ENCODE peak calls at places on chromosomes 2 and 18, in four cellular contexts. E, S, N and G are unnamed samples.

GRCh38 chr2:45898819-45899218 is 247.3 kb downstream of the PRKCE start:
- DNase-seq in E (peak), S (no peak), N (no peak), G (no peak)

GRCh38 chr2:196238836-196239380 is 67.5 kb upstream of the STK17B start:
- DNase-seq in E (peak), N (no peak), S (no peak), G (no peak)

GRCh38 chr2:40415391-40415790 is 36.5 kb downstream of the SLC8A1 start:
- DNase-seq in E (no peak), S (no peak), N (no peak), G (no peak)

GRCh38 chr18:58456625-58457024 is 172.3 kb downstream of the ALPK2 start:
- DNase-seq in S (no peak), N (no peak), E (no peak), G (no peak)

GRCh38 chr18:13362617-13363016 is 144.1 kb downstream of the LDLRAD4 start:
- DNase-seq in S (no peak), N (no peak), E (no peak), G (no peak)

GRCh38 chr18:22194151-22194598 is 24.8 kb downstream of the GATA6 start:
- DNase-seq in E (no peak), N (no peak), S (no peak), G (no peak)

GRCh38 chr18:4060427-4061281 is 394.5 kb downstream of the DLGAP1 start:
- DNase-seq in E (no peak), N (no peak), S (no peak), G (peak)

GRCh38 chr2:85330839-85331636 is 3.2 kb upstream of the TGOLN2 start:
- DNase-seq in E (no peak), S (peak), N (no peak), G (no peak)

GRCh38 chr2:62176771-62177170 is 19.1 kb upstream of the B3GNT2 start:
- DNase-seq in S (no peak), E (no peak), N (no peak), G (peak)